ENCODE peak calls at places on chromosome 1, in five cellular contexts. S, W, V, I and N are unnamed samples.

GRCh38 chr1:91499904-91500755 is 521 bp upstream of the CDC7 start:
- DNase-seq in S (no peak), V (no peak), W (peak; percentile 51), I (peak; percentile 5), N (no peak)

GRCh38 chr1:188489336-188490112 is 1660.8 kb downstream of the PLA2G4A start:
- DNase-seq in I (no peak), S (no peak), V (no peak), W (no peak), N (no peak)

GRCh38 chr1:12005488-12006166 is 13.7 kb upstream of the MIIP start:
- DNase-seq in W (peak; percentile 97), V (no peak), I (no peak), S (no peak), N (no peak)

GRCh38 chr1:65896721-65897120 is 104.0 kb downstream of the PDE4B start:
- DNase-seq in V (no peak), I (no peak), W (no peak), S (no peak), N (no peak)

GRCh38 chr1:228996286-228996685 is 261.0 kb downstream of the RHOU start:
- DNase-seq in W (no peak), S (no peak), I (no peak), V (no peak), N (no peak)

GRCh38 chr1:201783067-201783466 is 45.9 kb upstream of the IPO9 start:
- DNase-seq in V (no peak), S (no peak), W (no peak), I (no peak), N (no peak)

GRCh38 chr1:109786531-109787021 is 22.9 kb upstream of the EPS8L3 start:
- DNase-seq in W (no peak), V (no peak), I (no peak), S (peak; percentile 7), N (no peak)

GRCh38 chr1:12173631-12174121 is 6.9 kb downstream of the TNFRSF1B start:
- DNase-seq in S (peak; percentile 46), V (no peak), I (peak; percentile 68), W (peak; percentile 74), N (peak; percentile 72)

GRCh38 chr1:201119206-201119814 is 7.1 kb upstream of the CACNA1S start:
- DNase-seq in S (no peak), V (no peak), W (peak; percentile 72), I (no peak), N (peak; percentile 26)

GRCh38 chr1:169133801-169134558 is 27.5 kb downstream of the ATP1B1 start:
- DNase-seq in V (no peak), I (no peak), S (no peak), W (no peak), N (no peak)

GRCh38 chr1:117826551-117827078 is 102.8 kb downstream of the GDAP2 start:
- DNase-seq in W (no peak), V (peak; percentile 58), I (no peak), S (peak; percentile 63), N (no peak)

GRCh38 chr1:6397844-6398243 is 4.3 kb upstream of the ACOT7 start:
- DNase-seq in I (no peak), S (no peak), W (no peak), V (no peak), N (no peak)

GRCh38 chr1:235651170-235651806 is 1.7 kb upstream of the GNG4 start:
- DNase-seq in W (no peak), V (no peak), S (no peak), I (no peak), N (no peak)

GRCh38 chr1:237031480-237031879 is 10.5 kb upstream of the RYR2 start:
- DNase-seq in I (no peak), V (no peak), S (no peak), W (no peak), N (no peak)

GRCh38 chr1:154809436-154810413 is 60.4 kb downstream of the KCNN3 start:
- DNase-seq in I (no peak), W (no peak), S (no peak), V (no peak), N (no peak)

GRCh38 chr1:58802640-58803476 is 19.0 kb upstream of the JUN start:
- DNase-seq in V (no peak), I (no peak), W (no peak), S (no peak), N (no peak)

GRCh38 chr1:14511856-14512585 is 86.5 kb upstream of the KAZN start:
- DNase-seq in S (no peak), W (no peak), I (no peak), V (no peak), N (no peak)

GRCh38 chr1:109644670-109645069 is 11.2 kb upstream of the GSTM4 start:
- DNase-seq in W (peak; percentile 64), I (no peak), V (no peak), S (no peak), N (no peak)

GRCh38 chr1:212456166-212456528 is 23.4 kb downstream of the NENF start:
- DNase-seq in W (no peak), I (peak; percentile 29), V (no peak), S (no peak), N (no peak)

GRCh38 chr1:41331546-41331917 is 29.7 kb upstream of the FOXO6 start:
- DNase-seq in I (no peak), W (no peak), V (no peak), S (no peak), N (no peak)

GRCh38 chr1:235758931-235759330 is 107.8 kb downstream of the LYST start:
- DNase-seq in V (no peak), S (no peak), W (peak; percentile 20), I (no peak), N (no peak)

DNA sequence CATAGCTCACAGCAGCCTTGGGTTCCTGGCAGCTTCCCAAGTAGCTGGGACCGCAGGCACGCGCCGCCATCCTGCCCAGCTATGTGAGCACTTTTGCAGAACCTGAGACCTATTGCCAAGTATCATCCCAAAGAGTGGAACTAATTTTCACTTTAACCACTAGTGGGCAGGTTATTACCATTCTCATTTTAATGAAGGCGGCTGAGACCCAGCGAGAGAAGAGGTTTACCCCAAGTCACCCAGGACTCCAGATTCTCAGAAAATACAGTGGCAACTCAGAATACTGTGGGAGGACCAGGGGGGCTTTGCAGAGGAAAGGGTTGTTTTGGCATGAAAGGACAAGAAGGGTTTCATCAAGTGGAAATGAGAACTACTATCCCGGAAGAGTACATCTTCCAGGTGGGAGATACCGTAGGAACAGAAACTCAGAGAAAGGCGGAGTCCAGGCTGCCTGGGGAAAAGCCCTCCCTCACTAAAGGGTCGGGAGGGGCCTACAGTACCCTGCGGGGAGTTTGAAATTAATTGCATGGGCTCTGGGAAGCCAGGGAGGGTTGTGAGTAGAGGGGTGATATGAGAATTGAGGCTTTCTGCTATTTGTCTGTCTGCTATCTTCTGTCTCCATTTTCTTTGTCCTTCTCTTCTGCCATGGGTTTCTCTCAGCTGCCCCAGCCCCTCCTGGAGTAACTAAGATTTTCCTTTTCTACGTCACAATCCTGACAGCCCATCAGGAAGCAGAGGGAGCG is 7.2 kb upstream of the SEMA4A start:
- DNase-seq in I (peak; percentile 81), V (no peak), W (peak; percentile 80), S (peak; percentile 71), N (no peak)
- H3K27ac ChIP-seq in I (peak overlapping the region; percentile 2), V (no peak overlapping the region), W (no peak overlapping the region), S (no peak overlapping the region), N (no peak overlapping the region)

GRCh38 chr1:111736548-111737215 is 2.5 kb downstream of the INKA2 start:
- DNase-seq in W (no peak), V (no peak), S (peak; percentile 85), I (peak; percentile 89), N (no peak)
- H3K27ac ChIP-seq in W (no peak overlapping the region), V (no peak overlapping the region), S (peak overlapping the region; percentile 98), I (peak overlapping the region; percentile 98), N (peak overlapping the region; percentile 94)

GRCh38 chr1:33925586-33925985 is 61.7 kb downstream of the HMGB4 start:
- DNase-seq in W (no peak), S (no peak), I (no peak), V (no peak), N (no peak)
- H3K27ac ChIP-seq in W (no peak overlapping the region), S (no peak overlapping the region), I (no peak overlapping the region), V (no peak overlapping the region), N (no peak overlapping the region)

DNA sequence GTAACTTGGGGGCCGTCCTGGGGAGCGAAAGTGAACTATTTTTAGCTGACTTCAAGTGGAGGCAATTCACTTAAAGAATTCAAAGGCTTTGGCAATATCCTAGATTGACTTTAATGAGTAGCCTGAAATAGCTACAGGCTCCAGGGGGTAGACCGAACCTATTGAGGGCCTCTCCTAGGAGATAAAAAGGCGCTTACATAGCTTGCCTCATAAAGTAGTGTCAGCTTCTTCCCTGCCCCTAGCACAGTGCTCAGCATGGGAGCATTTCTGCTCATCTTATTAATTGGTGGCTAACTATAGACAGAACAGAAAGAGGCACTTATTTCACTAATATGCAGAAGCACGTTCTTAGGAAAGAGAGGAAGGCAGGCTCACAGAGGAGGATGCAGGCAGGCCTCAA is 12.3 kb upstream of the CTNNBIP1 start:
- DNase-seq in V (no peak), W (no peak), I (no peak), S (no peak), N (no peak)
- H3K27ac ChIP-seq in V (no peak overlapping the region), W (no peak overlapping the region), I (peak overlapping the region; percentile 47), S (peak overlapping the region; percentile 71), N (no peak overlapping the region)

GRCh38 chr1:23166854-23167253 is 1.8 kb downstream of the LUZP1 start:
- DNase-seq in V (no peak), W (no peak), I (no peak), S (no peak), N (no peak)
- H3K27ac ChIP-seq in V (peak overlapping the region; percentile 80), W (no peak overlapping the region), I (peak overlapping the region; percentile 95), S (peak overlapping the region; percentile 96), N (peak overlapping the region; percentile 91)

DNA sequence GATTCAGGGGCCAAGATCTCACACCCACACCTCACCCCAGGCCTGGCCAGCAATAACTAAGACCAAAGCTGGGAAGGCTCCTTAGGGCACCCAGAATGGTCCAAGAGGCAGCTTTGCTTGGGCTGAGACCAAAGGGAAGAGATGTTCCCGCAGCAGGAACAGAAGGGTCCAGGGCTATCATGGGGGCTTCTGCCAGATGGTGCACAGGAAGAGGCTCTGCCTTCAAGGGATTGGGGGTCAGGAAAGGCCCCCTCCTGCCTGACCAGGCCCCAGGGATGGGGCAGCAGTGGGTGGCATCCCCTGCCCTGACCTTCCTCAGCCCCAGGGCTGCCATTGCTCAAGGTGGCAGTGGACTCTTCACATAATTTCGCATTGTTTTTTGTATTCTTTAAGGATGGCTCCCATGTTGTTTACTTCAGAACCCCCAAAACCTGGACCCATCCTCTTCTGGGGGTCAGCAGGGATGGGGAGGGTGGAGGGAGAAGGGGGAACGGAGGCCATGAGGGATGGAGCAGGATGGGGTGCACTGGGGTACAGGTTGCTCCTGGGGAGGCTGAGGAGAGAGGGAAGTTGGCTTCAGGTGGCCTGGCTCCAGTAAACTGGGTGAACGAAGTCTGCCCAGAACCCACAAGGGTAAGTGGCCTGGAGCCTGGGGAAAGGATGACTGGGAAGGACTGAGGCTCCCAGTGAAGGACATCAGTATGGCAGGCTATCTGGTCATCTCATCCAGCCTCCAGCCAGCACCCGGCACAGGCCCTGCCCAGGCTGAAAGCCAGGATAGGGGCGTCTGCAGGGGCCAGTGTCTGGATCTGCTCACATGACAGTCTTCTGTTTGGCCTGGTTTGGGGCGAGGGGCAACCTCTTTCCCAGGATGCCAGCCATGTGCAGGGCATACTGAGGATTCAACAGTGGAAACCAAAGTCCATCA is 2.6 kb upstream of the NADK start:
- DNase-seq in V (no peak), S (no peak), I (no peak), W (no peak), N (no peak)
- H3K27ac ChIP-seq in V (peak overlapping the region; percentile 64), S (peak overlapping the region; percentile 97), I (peak overlapping the region; percentile 77), W (peak overlapping the region; percentile 94), N (peak overlapping the region; percentile 84)

DNA sequence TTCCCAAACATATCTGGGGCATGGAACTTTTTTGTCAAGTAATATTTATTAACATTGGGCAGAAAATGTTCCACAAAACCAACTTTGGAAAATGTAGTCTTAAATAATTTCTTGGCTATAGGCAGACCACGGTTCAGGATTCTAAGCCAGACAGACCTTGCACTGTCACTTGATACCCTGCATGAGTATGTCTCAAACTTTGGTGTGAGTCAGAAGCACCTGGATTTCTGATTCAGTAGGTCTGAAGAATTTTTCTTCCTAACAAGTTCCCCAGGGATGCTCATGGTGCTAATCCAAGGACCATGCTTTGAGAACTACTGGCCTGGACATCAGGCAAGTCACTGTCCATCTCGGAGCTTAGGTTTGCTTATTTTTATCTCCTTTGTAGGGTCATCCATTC is 562.0 kb downstream of the PLPP3 start:
- DNase-seq in V (peak; percentile 20), S (no peak), I (no peak), W (no peak), N (no peak)
- H3K27ac ChIP-seq in V (no peak overlapping the region), S (no peak overlapping the region), I (no peak overlapping the region), W (no peak overlapping the region), N (no peak overlapping the region)